ENCODE peak calls at places on chromosome 5, in five cellular contexts. H is mucosa of descending colon, P is H1, Q is A549, T is left lung. C is an unnamed sample.
A peak's percentile ranks its signal among the peaks of the same experiment; 100 is the strongest.

GRCh38 chr5:164027738-164028137 is 522.3 kb downstream of the MAT2B start:
- DNase-seq in H (no peak), P (no peak), Q (no peak), T (no peak), C (no peak)

GRCh38 chr5:158995694-158996173 is 104.0 kb downstream of the EBF1 start:
- DNase-seq in H (no peak), P (no peak), Q (no peak), T (no peak), C (no peak)

GRCh38 chr5:126044111-126044668 is 379.0 kb upstream of the GRAMD2B start:
- DNase-seq in H (peak; percentile 7), P (no peak), Q (no peak), T (no peak), C (no peak)

GRCh38 chr5:142952236-142952635 is 182.1 kb downstream of the ARHGAP26 start:
- DNase-seq in H (no peak), P (no peak), Q (no peak), T (no peak), C (no peak)

GRCh38 chr5:28313543-28314334 is 1275.4 kb upstream of the CDH9 start:
- DNase-seq in H (no peak), P (no peak), Q (peak; percentile 70), T (no peak), C (no peak)

GRCh38 chr5:400282-401215 is 42.4 kb upstream of the EXOC3 start:
- DNase-seq in H (no peak), P (no peak), Q (no peak), T (peak; percentile 64), C (no peak)

GRCh38 chr5:21931076-21931475 is 922.1 kb downstream of the CDH12 start:
- DNase-seq in H (no peak), P (no peak), Q (no peak), T (no peak), C (no peak)

GRCh38 chr5:174724484-174725260 is at the start of gene MSX2:
- DNase-seq in H (peak; percentile 82), P (no peak), Q (peak; percentile 88), T (peak; percentile 89), C (peak; percentile 83)

GRCh38 chr5:181044662-181045305 is 4.7 kb downstream of the BTNL9 start:
- DNase-seq in H (no peak), P (no peak), Q (no peak), T (no peak), C (peak; percentile 50)

GRCh38 chr5:127793879-127794278 is 90.7 kb downstream of the CCDC192 start:
- DNase-seq in H (no peak), P (no peak), Q (no peak), T (no peak), C (no peak)

GRCh38 chr5:7717691-7718090 is 133.2 kb downstream of the CFAP90 start:
- DNase-seq in H (no peak), P (no peak), Q (no peak), T (no peak), C (no peak)

GRCh38 chr5:61340775-61341361 is 8.8 kb downstream of the ZSWIM6 start:
- DNase-seq in H (no peak), P (no peak), Q (no peak), T (no peak), C (no peak)

GRCh38 chr5:104062495-104063377 is 500.1 kb upstream of the NUDT12 start:
- DNase-seq in H (peak; percentile 6), P (no peak), Q (no peak), T (no peak), C (no peak)

GRCh38 chr5:103034662-103035392 is 85.1 kb downstream of the GIN1 start:
- DNase-seq in H (no peak), P (no peak), Q (no peak), T (peak; percentile 50), C (no peak)

GRCh38 chr5:160520609-160521391 is 99.1 kb downstream of the PTTG1 start:
- DNase-seq in H (no peak), P (no peak), Q (no peak), T (no peak), C (no peak)

GRCh38 chr5:172407241-172407691 is 47.1 kb downstream of the SH3PXD2B start:
- DNase-seq in H (no peak), P (no peak), Q (no peak), T (no peak), C (peak; percentile 54)

GRCh38 chr5:67310740-67311139 is 114.1 kb upstream of the CD180 start:
- DNase-seq in H (no peak), P (no peak), Q (no peak), T (no peak), C (no peak)

GRCh38 chr5:39186722-39187539 is 32.4 kb downstream of the FYB1 start:
- DNase-seq in H (no peak), P (no peak), Q (no peak), T (no peak), C (no peak)

GRCh38 chr5:56314536-56314935 is 81.4 kb upstream of the ANKRD55 start:
- DNase-seq in H (no peak), P (no peak), Q (peak; percentile 40), T (peak; percentile 77), C (no peak)

GRCh38 chr5:113269023-113269997 is 165.5 kb downstream of the TSSK1B start:
- DNase-seq in H (no peak), P (no peak), Q (no peak), T (no peak), C (no peak)

DNA sequence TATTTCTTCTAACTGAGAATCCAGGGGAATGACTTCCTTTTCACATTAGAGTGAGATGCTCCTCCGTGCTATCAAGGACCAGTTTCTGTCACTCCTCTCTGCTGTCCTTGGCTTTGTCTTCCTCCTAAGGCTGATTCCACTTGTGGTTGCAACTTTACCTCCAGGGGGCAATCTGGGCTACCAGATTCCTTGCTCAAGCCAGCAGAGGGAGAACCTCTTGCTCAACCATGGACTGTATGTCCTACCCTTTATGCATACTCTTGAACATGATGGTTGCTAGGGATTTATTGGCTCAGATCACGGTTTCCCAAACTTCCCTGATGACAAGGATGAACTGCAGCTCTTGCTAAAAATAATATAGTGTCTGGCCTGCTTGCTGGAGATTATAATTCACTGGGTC is 24.0 kb downstream of the NNT start:
- DNase-seq in H (peak; percentile 43), P (no peak), Q (peak; percentile 81), T (no peak), C (no peak)
- H3K4me3 ChIP-seq in H (no peak overlapping the region), P (no peak overlapping the region), Q (no peak overlapping the region), T (no peak overlapping the region), C (no peak overlapping the region)

GRCh38 chr5:139709587-139710369 is 61.6 kb downstream of the CXXC5 start:
- DNase-seq in H (peak; percentile 26), P (no peak), Q (no peak), T (no peak), C (no peak)

GRCh38 chr5:139710370-139711066 is 62.4 kb downstream of the CXXC5 start:
- DNase-seq in H (peak; percentile 41), P (no peak), Q (no peak), T (peak; percentile 84), C (peak; percentile 85)

GRCh38 chr5:139708434-139708849 is 60.3 kb downstream of the CXXC5 start:
- DNase-seq in H (no peak), P (no peak), Q (no peak), T (no peak), C (no peak)

GRCh38 chr5:139707445-139708003 is 59.4 kb downstream of the CXXC5 start:
- DNase-seq in H (no peak), P (no peak), Q (no peak), T (no peak), C (no peak)

DNA sequence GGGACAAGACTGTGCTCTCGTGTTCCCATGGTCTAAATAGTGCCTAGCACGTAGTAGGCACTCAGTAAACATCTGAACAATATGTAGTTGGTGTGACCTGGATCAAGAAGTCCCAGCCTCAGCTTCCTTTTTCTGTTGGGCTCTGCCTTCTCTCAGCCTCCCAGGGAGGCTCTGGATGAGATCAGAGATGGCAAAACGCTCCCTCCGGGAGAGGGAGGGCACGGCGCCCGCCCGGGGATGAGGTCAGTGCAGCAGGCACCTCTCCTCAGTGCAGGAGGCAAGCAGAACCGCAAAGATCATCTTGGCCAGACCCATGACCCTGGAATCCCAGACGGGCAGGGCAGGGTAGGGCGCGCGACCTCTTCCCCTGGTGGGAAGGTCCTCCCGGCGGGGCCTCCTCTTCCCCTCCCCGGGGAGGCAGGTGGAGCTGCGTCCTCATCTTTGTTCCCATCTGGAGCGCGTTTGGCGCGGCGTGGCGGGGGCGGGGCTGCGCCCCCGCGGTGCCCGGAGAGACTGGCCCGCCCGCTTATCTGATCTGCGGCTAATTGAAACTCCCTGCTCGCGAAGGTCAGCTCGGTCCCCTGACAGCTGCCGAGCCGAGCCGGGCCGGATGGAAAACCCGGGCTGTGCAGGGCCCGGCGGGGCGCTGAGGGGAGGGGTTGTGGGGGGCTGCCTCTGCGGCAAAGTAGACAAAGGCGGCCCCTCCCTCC is 60.9 kb downstream of the CXXC5 start:
- DNase-seq in H (peak; percentile 28), P (no peak), Q (peak; percentile 54), T (no peak), C (peak; percentile 89)
- TF ChIP-seq CTCF in H (no peak), P (peak; percentile 1), Q (no peak), T (no peak), C (no peak)

GRCh38 chr5:18179579-18179978 is 545.3 kb downstream of the TAF11L14 start:
- DNase-seq in H (no peak), P (no peak), Q (no peak), T (no peak), C (no peak)
- H3K9me3 ChIP-seq in H (no peaks in the 10 kb centered on the region), P (no peaks in the 10 kb centered on the region), Q (no peaks in the 10 kb centered on the region), T (peaks cover 8% of the 10 kb centered on the region), C (no peaks in the 10 kb centered on the region)

GRCh38 chr5:72180925-72181324 is 73.7 kb downstream of the MAP1B start:
- DNase-seq in H (no peak), P (no peak), Q (no peak), T (no peak), C (no peak)

GRCh38 chr5:72183231-72183630 is 76.0 kb downstream of the MAP1B start:
- DNase-seq in H (no peak), P (no peak), Q (no peak), T (no peak), C (no peak)

GRCh38 chr5:72178910-72179815 is 71.9 kb downstream of the MAP1B start:
- DNase-seq in H (peak; percentile 32), P (no peak), Q (peak; percentile 52), T (no peak), C (no peak)

GRCh38 chr5:72177538-72177937 is 70.3 kb downstream of the MAP1B start:
- DNase-seq in H (no peak), P (no peak), Q (no peak), T (no peak), C (no peak)

GRCh38 chr5:72179816-72180440 is 72.7 kb downstream of the MAP1B start:
- DNase-seq in H (no peak), P (no peak), Q (no peak), T (no peak), C (no peak)
- H3K4me3 ChIP-seq in H (no peak overlapping the region), P (no peak overlapping the region), Q (no peak overlapping the region), T (no peak overlapping the region), C (no peak overlapping the region)

C was measured in adrenal gland.